ENCODE peak calls at places on chromosomes 6 and 20, in nine cellular contexts. K is stimulated activated CD4-positive, alpha-beta T cell treated with anti-CD3 and anti-CD28 coated beads, Interleukin-12 subunit alpha, Interleukin-12 subunit beta, amount 100 ng/mL, for 48 hours; V is stimulated activated CD8-positive, alpha-beta memory T cell treated with anti-CD3 and anti-CD28 coated beads, Interleukin-12 subunit alpha, Interleukin-12 subunit beta, amount 100 ng/mL, for 1 hour; E is myocyte; Y is HCT116; I is CD4-positive, alpha-beta T cell; O is caudate nucleus; D is dorsolateral prefrontal cortex; N is CD8-positive, alpha-beta T cell. U is an unnamed sample.

GRCh38 chr20:59398552-59399265 is 98.3 kb downstream of the EDN3 start:
- DNase-seq in E (no peak), K (no peak), V (no peak), Y (no peak), I (no peak), N (no peak), O (no peak), D (no peak), U (peak; percentile 69)

GRCh38 chr20:63552481-63553249 is 1.3 kb upstream of the FNDC11 start:
- DNase-seq in N (peak; percentile 79), I (peak; percentile 45), V (no peak), D (no peak), O (no peak), K (no peak), E (no peak), Y (no peak), U (peak; percentile 22)

GRCh38 chr6:149454405-149454848 is 30.4 kb downstream of the ZC3H12D start:
- DNase-seq in N (no peak), I (no peak), D (peak; percentile 86), E (peak; percentile 98), O (peak; percentile 56), K (no peak), Y (no peak), V (no peak), U (no peak)

GRCh38 chr6:8628063-8628462 is 192.7 kb upstream of the SLC35B3 start:
- DNase-seq in V (no peak), I (no peak), O (no peak), N (no peak), Y (no peak), E (no peak), D (no peak), K (no peak), U (no peak)

GRCh38 chr20:17615645-17616479 is 46.0 kb downstream of the DSTN start:
- DNase-seq in I (no peak), K (no peak), N (no peak), V (no peak), Y (no peak), E (no peak), D (no peak), O (no peak), U (no peak)

GRCh38 chr20:62451156-62451767 is 23.9 kb upstream of the RBBP8NL start:
- DNase-seq in K (no peak), E (no peak), Y (no peak), V (no peak), D (no peak), O (no peak), N (no peak), I (no peak), U (no peak)

GRCh38 chr20:17223553-17223952 is 3.3 kb upstream of the PCSK2 start:
- DNase-seq in D (no peak), V (no peak), Y (no peak), K (no peak), N (no peak), I (no peak), O (no peak), E (no peak), U (no peak)

GRCh38 chr6:144899161-144899560 is 614.0 kb downstream of the UTRN start:
- DNase-seq in D (no peak), O (no peak), K (no peak), V (no peak), I (no peak), N (no peak), Y (no peak), E (peak; percentile 69), U (no peak)

GRCh38 chr6:108751851-108752732 is 96.1 kb upstream of the ARMC2 start:
- DNase-seq in D (no peak), I (no peak), K (no peak), Y (no peak), V (no peak), N (no peak), E (peak; percentile 22), O (no peak), U (no peak)

GRCh38 chr20:41654884-41655283 is 36.7 kb upstream of the CHD6 start:
- DNase-seq in D (no peak), V (no peak), O (no peak), N (no peak), E (peak; percentile 56), Y (no peak), K (no peak), I (no peak), U (no peak)

GRCh38 chr6:139262519-139263300 is 29.1 kb downstream of the TXLNB start:
- DNase-seq in E (peak; percentile 93), K (peak; percentile 5), I (peak; percentile 8), O (no peak), V (no peak), N (no peak), D (no peak), Y (no peak), U (no peak)

GRCh38 chr20:34747479-34747878 is 43.3 kb downstream of the TP53INP2 start:
- DNase-seq in V (no peak), E (no peak), D (no peak), O (no peak), Y (no peak), N (no peak), K (no peak), I (no peak), U (no peak)

GRCh38 chr6:138970856-138971425 is 17.1 kb downstream of the REPS1 start:
- DNase-seq in N (no peak), V (no peak), D (no peak), O (no peak), I (no peak), Y (peak; percentile 55), K (no peak), E (peak; percentile 53), U (no peak)

GRCh38 chr20:37384683-37385174 is 38.8 kb downstream of the SRC start:
- DNase-seq in K (peak; percentile 67), V (peak; percentile 62), I (peak; percentile 79), E (peak; percentile 77), O (no peak), N (peak; percentile 65), Y (no peak), D (peak; percentile 41), U (peak; percentile 89)

GRCh38 chr20:584375-585301 is 25.5 kb downstream of the TCF15 start:
- DNase-seq in O (peak; percentile 7), Y (peak; percentile 43), E (no peak), I (no peak), V (no peak), D (no peak), N (no peak), K (peak; percentile 6), U (no peak)

GRCh38 chr20:3911956-3912355 is 22.8 kb downstream of the PANK2 start:
- DNase-seq in V (no peak), E (no peak), Y (no peak), K (no peak), D (no peak), I (no peak), N (no peak), O (no peak), U (no peak)

GRCh38 chr20:62901891-62902290 is 24.4 kb downstream of the DIDO1 start:
- DNase-seq in N (no peak), D (no peak), Y (no peak), E (no peak), O (no peak), K (no peak), V (no peak), I (no peak), U (no peak)

GRCh38 chr6:105804436-105804835 is 281.7 kb upstream of the PRDM1 start:
- DNase-seq in E (no peak), D (no peak), V (no peak), O (no peak), N (no peak), I (no peak), K (no peak), Y (no peak), U (no peak)

GRCh38 chr6:162385980-162386379 is 341.6 kb downstream of the PRKN start:
- DNase-seq in D (no peak), Y (no peak), V (no peak), I (no peak), K (no peak), O (no peak), E (peak; percentile 49), N (no peak), U (no peak)

GRCh38 chr6:30107756-30108155 is 5.1 kb downstream of the TRIM31 start:
- DNase-seq in V (no peak), K (no peak), N (no peak), Y (no peak), E (no peak), O (no peak), I (no peak), D (no peak), U (no peak)

GRCh38 chr20:36408219-36408618 is 102.1 kb downstream of the DLGAP4 start:
- DNase-seq in K (no peak), Y (no peak), E (no peak), D (no peak), N (no peak), O (no peak), I (no peak), V (no peak), U (no peak)

GRCh38 chr20:34302312-34302722 is 838 bp downstream of the AHCY start:
- DNase-seq in I (no peak), E (no peak), O (no peak), V (no peak), D (no peak), Y (no peak), K (no peak), N (no peak), U (no peak)